ENCODE peak calls at places on chromosomes 13 and 19, in five cellular contexts. S is activated CD4-positive, alpha-beta T cell treated with anti-CD3 and anti-CD28 coated beads for 48 hours; D is WTC11; P is head of caudate nucleus; Y is left ventricle myocardium inferior. M is an unnamed sample.

GRCh38 chr13:27339299-27339698 is 68.7 kb downstream of the RASL11A start:
- DNase-seq in P (peak), D (peak), Y (no peak), S (peak), M (peak)

GRCh38 chr19:14530505-14530904 is 1.1 kb downstream of the TECR start:
- DNase-seq in Y (no peak), S (no peak), D (no peak), P (no peak), M (no peak)

GRCh38 chr19:12946092-12946845 is 607 bp downstream of the RAD23A start:
- DNase-seq in S (peak), P (peak), Y (peak), D (peak), M (peak)

GRCh38 chr13:70856706-70857105 is 748.5 kb upstream of the KLHL1 start:
- DNase-seq in Y (no peak), S (no peak), D (no peak), P (no peak), M (no peak)

GRCh38 chr19:40625406-40626120 is 24.4 kb downstream of the LTBP4 start:
- DNase-seq in S (no peak), Y (no peak), D (no peak), P (no peak), M (no peak)

GRCh38 chr13:37306778-37307544 is 201.5 kb upstream of the CSNK1A1L start:
- DNase-seq in S (no peak), D (no peak), P (no peak), Y (no peak), M (no peak)

GRCh38 chr13:105090244-105090643 is 1445.2 kb downstream of the EFNB2 start:
- DNase-seq in D (no peak), P (no peak), Y (no peak), S (no peak), M (no peak)

GRCh38 chr13:33918199-33918932 is 100.4 kb downstream of the RFC3 start:
- DNase-seq in S (no peak), D (no peak), Y (no peak), P (no peak), M (no peak)

GRCh38 chr13:104024416-104025170 is 958.4 kb upstream of the SLC10A2 start:
- DNase-seq in Y (no peak), S (no peak), P (no peak), D (no peak), M (no peak)

GRCh38 chr13:43363156-43363918 is 340.0 kb downstream of the DNAJC15 start:
- DNase-seq in Y (no peak), D (no peak), S (no peak), P (no peak), M (no peak)

GRCh38 chr19:3458595-3459284 is 21.6 kb downstream of the SMIM24 start:
- DNase-seq in P (peak), Y (no peak), S (no peak), D (no peak), M (no peak)

M was measured in RPMI8226.